ENCODE peak calls at places on chromosomes 16 and 17, in ten cellular contexts. Q is nephron progenitor cell; Z is SK-N-SH; P is GM13977; Y is thoracic aorta; G is body of pancreas; S is hepatocyte; L is CD8-positive, alpha-beta T cell; D is AG09309; I is left ventricle myocardium inferior. U is an unnamed sample.

GRCh38 chr16:57601801-57602478 is 26.5 kb upstream of the ADGRG1 start:
- DNase-seq in Q (no peak), Z (no peak), P (peak; percentile 68), Y (no peak), G (no peak), S (no peak), L (no peak), D (no peak), I (no peak), U (peak; percentile 22)

GRCh38 chr16:50178397-50179018 is 25.4 kb downstream of the TENT4B start:
- DNase-seq in Q (no peak), Z (no peak), P (no peak), Y (no peak), G (no peak), S (no peak), L (no peak), D (no peak), I (no peak), U (no peak)

GRCh38 chr17:45639297-45639849 is 144.7 kb upstream of the CRHR1 start:
- DNase-seq in Q (no peak), Z (no peak), P (no peak), Y (no peak), G (no peak), S (no peak), L (no peak), D (no peak), I (no peak), U (no peak)

GRCh38 chr17:33854596-33854995 is 400.5 kb upstream of the CCL2 start:
- DNase-seq in Q (no peak), Z (no peak), P (no peak), Y (no peak), G (no peak), S (no peak), L (no peak), D (no peak), I (no peak), U (no peak)

GRCh38 chr17:50675627-50676026 is 32.1 kb downstream of the ANKRD40 start:
- DNase-seq in Q (no peak), Z (no peak), P (no peak), Y (no peak), G (peak; percentile 96), S (no peak), L (no peak), D (no peak), I (no peak), U (no peak)

GRCh38 chr17:19904412-19904811 is 36.7 kb upstream of the ULK2 start:
- DNase-seq in Q (no peak), Z (no peak), P (no peak), Y (no peak), G (no peak), S (no peak), L (no peak), D (no peak), I (no peak), U (no peak)

GRCh38 chr16:27237229-27238015 is 31.1 kb downstream of the NSMCE1 start:
- DNase-seq in Q (no peak), Z (peak; percentile 68), P (peak; percentile 70), Y (no peak), G (no peak), S (peak; percentile 8), L (peak; percentile 57), D (no peak), I (no peak), U (no peak)

GRCh38 chr16:30091474-30092372 is at the start of gene TBX6:
- DNase-seq in Q (peak; percentile 96), Z (peak; percentile 95), P (peak; percentile 97), Y (peak; percentile 68), G (peak; percentile 94), S (peak; percentile 97), L (peak; percentile 91), D (peak; percentile 46), I (peak; percentile 95), U (no peak)

GRCh38 chr17:19319771-19320505 is 42.6 kb downstream of the B9D1 start:
- DNase-seq in Q (no peak), Z (no peak), P (no peak), Y (no peak), G (no peak), S (no peak), L (no peak), D (no peak), I (no peak), U (no peak)

GRCh38 chr16:68700120-68700519 is 37.0 kb upstream of the CDH1 start:
- DNase-seq in Q (no peak), Z (no peak), P (no peak), Y (no peak), G (no peak), S (no peak), L (no peak), D (peak; percentile 2), I (no peak), U (no peak)

GRCh38 chr16:68707341-68708152 is 29.5 kb upstream of the CDH1 start:
- DNase-seq in Q (peak; percentile 33), Z (no peak), P (no peak), Y (no peak), G (peak; percentile 85), S (peak; percentile 67), L (no peak), D (no peak), I (peak; percentile 38), U (no peak)

GRCh38 chr16:68704232-68704867 is 32.7 kb upstream of the CDH1 start:
- DNase-seq in Q (peak; percentile 78), Z (peak; percentile 85), P (peak; percentile 78), Y (no peak), G (peak; percentile 95), S (peak; percentile 88), L (peak; percentile 39), D (peak; percentile 13), I (peak; percentile 45), U (no peak)
- TF ChIP-seq CTCF in Q (peak; percentile 71), Z (peak; percentile 60), P (peak; percentile 86), Y (peak; percentile 26), G (peak; percentile 75), S (peak; percentile 88), L (peak; percentile 53), D (peak; percentile 91), I (peak; percentile 67), U (peak; percentile 86)

GRCh38 chr17:27038676-27039075 is 255.2 kb upstream of the WSB1 start:
- DNase-seq in Q (no peak), Z (peak; percentile 19), P (no peak), Y (no peak), G (no peak), S (no peak), L (no peak), D (no peak), I (no peak), U (no peak)
- TF ChIP-seq CTCF in Q (no peak), Z (peak; percentile 39), P (no peak), Y (no peak), G (no peak), S (no peak), L (no peak), D (no peak), I (no peak), U (no peak)

GRCh38 chr17:31390748-31391495 is 553 bp upstream of the RAB11FIP4 start:
- DNase-seq in Q (no peak), Z (no peak), P (peak; percentile 22), Y (no peak), G (peak; percentile 12), S (no peak), L (no peak), D (no peak), I (no peak), U (no peak)

GRCh38 chr17:31388770-31389672 is 2.5 kb upstream of the RAB11FIP4 start:
- DNase-seq in Q (peak; percentile 68), Z (peak; percentile 83), P (peak; percentile 75), Y (no peak), G (peak; percentile 18), S (peak; percentile 30), L (peak; percentile 29), D (no peak), I (no peak), U (no peak)

GRCh38 chr17:31390426-31390747 is 1.1 kb upstream of the RAB11FIP4 start:
- DNase-seq in Q (no peak), Z (no peak), P (peak; percentile 18), Y (no peak), G (no peak), S (no peak), L (no peak), D (no peak), I (no peak), U (no peak)

GRCh38 chr17:31388351-31388750 is 3.1 kb upstream of the RAB11FIP4 start:
- DNase-seq in Q (no peak), Z (no peak), P (peak; percentile 3), Y (no peak), G (no peak), S (no peak), L (no peak), D (no peak), I (no peak), U (no peak)

GRCh38 chr17:31389673-31390381 is 1.6 kb upstream of the RAB11FIP4 start:
- DNase-seq in Q (no peak), Z (no peak), P (peak; percentile 19), Y (no peak), G (peak; percentile 8), S (no peak), L (no peak), D (no peak), I (no peak), U (no peak)
- TF ChIP-seq CTCF in Q (peak; percentile 1), Z (peak; percentile 3), P (no peak), Y (no peak), G (no peak), S (no peak), L (peak; percentile 31), D (no peak), I (no peak), U (peak; percentile 9)

GRCh38 chr17:409848-410673 is 57.5 kb upstream of the RPH3AL start:
- DNase-seq in Q (peak; percentile 100), Z (peak; percentile 98), P (peak; percentile 98), Y (peak; percentile 99), G (peak; percentile 100), S (peak; percentile 100), L (peak; percentile 99), D (peak; percentile 93), I (peak; percentile 99), U (peak; percentile 99)
- TF ChIP-seq CTCF in Q (no peak), Z (no peak), P (no peak), Y (no peak), G (no peak), S (no peak), L (no peak), D (no peak), I (no peak), U (peak; percentile 42)

DNA sequence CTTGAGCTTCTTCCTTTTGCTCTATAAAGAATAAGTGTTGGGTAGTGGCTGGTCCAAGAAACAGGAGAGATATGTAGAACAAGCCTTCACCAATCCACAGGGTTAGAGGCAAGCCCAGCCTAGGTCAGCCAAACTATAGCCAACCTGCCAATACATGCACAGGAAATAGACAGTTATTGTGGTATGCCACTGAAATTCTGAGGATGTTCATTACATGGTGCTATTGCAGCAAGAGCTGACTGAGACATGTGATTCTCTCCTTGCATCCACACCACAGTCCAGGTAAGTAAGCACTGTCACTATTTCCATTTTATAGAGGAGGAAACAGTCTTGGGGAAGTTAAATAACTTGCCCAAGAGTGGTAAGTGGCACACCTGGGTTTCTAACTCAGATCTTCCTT is 268.1 kb downstream of the NPIPA8 start:
- DNase-seq in Q (no peak), Z (no peak), P (no peak), Y (no peak), G (no peak), S (no peak), L (no peak), D (no peak), I (no peak), U (no peak)
- TF ChIP-seq CTCF in Q (no peak), Z (no peak), P (no peak), Y (no peak), G (no peak), S (no peak), L (no peak), D (no peak), I (no peak), U (no peak)

U was measured in chondrocyte.